ENCODE peak calls at places on chromosomes 2 and 18, in six cellular contexts. One of them, this sample, is unnamed.

GRCh38 chr18:63974991-63975390 is 5.1 kb downstream of the SERPINB8 start:
- DNase-seq in stomach: no peak
- DNase-seq in NCI-H187: no peak
- DNase-seq in progenitor cell of endocrine pancreas: no peak
- DNase-seq in activated CD4-positive, alpha-beta T cell treated with anti-CD3 and anti-CD28 coated beads, Interleukin-2, amount 50 U/mL, for 4 hours: peak; percentile 12
- DNase-seq in T-helper 2 cell: no peak
- DNase-seq in this sample: peak; percentile 17

GRCh38 chr2:38747007-38747424 is 4.1 kb downstream of the SRSF7 start:
- DNase-seq in NCI-H187: no peak
- DNase-seq in T-helper 2 cell: no peak
- DNase-seq in stomach: no peak
- DNase-seq in progenitor cell of endocrine pancreas: no peak
- DNase-seq in activated CD4-positive, alpha-beta T cell treated with anti-CD3 and anti-CD28 coated beads, Interleukin-2, amount 50 U/mL, for 4 hours: no peak
- DNase-seq in this sample: no peak

GRCh38 chr2:234673961-234674759 is 177.3 kb upstream of the ARL4C start:
- DNase-seq in T-helper 2 cell: no peak
- DNase-seq in progenitor cell of endocrine pancreas: no peak
- DNase-seq in activated CD4-positive, alpha-beta T cell treated with anti-CD3 and anti-CD28 coated beads, Interleukin-2, amount 50 U/mL, for 4 hours: no peak
- DNase-seq in NCI-H187: no peak
- DNase-seq in stomach: no peak
- DNase-seq in this sample: no peak

GRCh38 chr2:74104839-74105238 is 42.9 kb downstream of the BOLA3 start:
- DNase-seq in activated CD4-positive, alpha-beta T cell treated with anti-CD3 and anti-CD28 coated beads, Interleukin-2, amount 50 U/mL, for 4 hours: no peak
- DNase-seq in progenitor cell of endocrine pancreas: no peak
- DNase-seq in NCI-H187: no peak
- DNase-seq in stomach: no peak
- DNase-seq in T-helper 2 cell: no peak
- DNase-seq in this sample: no peak

GRCh38 chr18:58998421-58999203 is 133.9 kb downstream of the ZNF532 start:
- DNase-seq in activated CD4-positive, alpha-beta T cell treated with anti-CD3 and anti-CD28 coated beads, Interleukin-2, amount 50 U/mL, for 4 hours: no peak
- DNase-seq in stomach: no peak
- DNase-seq in NCI-H187: no peak
- DNase-seq in progenitor cell of endocrine pancreas: no peak
- DNase-seq in T-helper 2 cell: no peak
- DNase-seq in this sample: no peak

GRCh38 chr2:20916604-20917286 is 93.8 kb upstream of the LDAH start:
- DNase-seq in activated CD4-positive, alpha-beta T cell treated with anti-CD3 and anti-CD28 coated beads, Interleukin-2, amount 50 U/mL, for 4 hours: no peak
- DNase-seq in NCI-H187: no peak
- DNase-seq in progenitor cell of endocrine pancreas: no peak
- DNase-seq in T-helper 2 cell: no peak
- DNase-seq in stomach: no peak
- DNase-seq in this sample: no peak

GRCh38 chr2:27593240-27593639 is 10.4 kb downstream of the ZNF512 start:
- DNase-seq in T-helper 2 cell: no peak
- DNase-seq in progenitor cell of endocrine pancreas: no peak
- DNase-seq in NCI-H187: no peak
- DNase-seq in stomach: no peak
- DNase-seq in activated CD4-positive, alpha-beta T cell treated with anti-CD3 and anti-CD28 coated beads, Interleukin-2, amount 50 U/mL, for 4 hours: no peak
- DNase-seq in this sample: no peak

GRCh38 chr2:124877065-124877671 is 852.1 kb downstream of the CNTNAP5 start:
- DNase-seq in T-helper 2 cell: no peak
- DNase-seq in progenitor cell of endocrine pancreas: no peak
- DNase-seq in stomach: no peak
- DNase-seq in NCI-H187: no peak
- DNase-seq in activated CD4-positive, alpha-beta T cell treated with anti-CD3 and anti-CD28 coated beads, Interleukin-2, amount 50 U/mL, for 4 hours: no peak
- DNase-seq in this sample: no peak

GRCh38 chr2:196618661-196619060 is 20.9 kb upstream of the CCDC150 start:
- DNase-seq in NCI-H187: no peak
- DNase-seq in T-helper 2 cell: no peak
- DNase-seq in activated CD4-positive, alpha-beta T cell treated with anti-CD3 and anti-CD28 coated beads, Interleukin-2, amount 50 U/mL, for 4 hours: no peak
- DNase-seq in stomach: no peak
- DNase-seq in progenitor cell of endocrine pancreas: no peak
- DNase-seq in this sample: no peak

GRCh38 chr2:6526093-6526824 is 339.4 kb downstream of the CMPK2 start:
- DNase-seq in T-helper 2 cell: no peak
- DNase-seq in stomach: peak; percentile 27
- DNase-seq in NCI-H187: peak; percentile 68
- DNase-seq in progenitor cell of endocrine pancreas: peak; percentile 39
- DNase-seq in activated CD4-positive, alpha-beta T cell treated with anti-CD3 and anti-CD28 coated beads, Interleukin-2, amount 50 U/mL, for 4 hours: no peak
- DNase-seq in this sample: no peak

GRCh38 chr2:26927221-26927620 is 43.2 kb upstream of the MAPRE3 start:
- DNase-seq in NCI-H187: no peak
- DNase-seq in progenitor cell of endocrine pancreas: no peak
- DNase-seq in T-helper 2 cell: no peak
- DNase-seq in activated CD4-positive, alpha-beta T cell treated with anti-CD3 and anti-CD28 coated beads, Interleukin-2, amount 50 U/mL, for 4 hours: no peak
- DNase-seq in stomach: no peak
- DNase-seq in this sample: no peak

GRCh38 chr2:156057647-156058046 is 274.9 kb downstream of the NR4A2 start:
- DNase-seq in activated CD4-positive, alpha-beta T cell treated with anti-CD3 and anti-CD28 coated beads, Interleukin-2, amount 50 U/mL, for 4 hours: no peak
- DNase-seq in stomach: no peak
- DNase-seq in progenitor cell of endocrine pancreas: no peak
- DNase-seq in T-helper 2 cell: no peak
- DNase-seq in NCI-H187: no peak
- DNase-seq in this sample: no peak

GRCh38 chr2:30226144-30227032 is 4.9 kb upstream of the LBH start:
- DNase-seq in NCI-H187: no peak
- DNase-seq in T-helper 2 cell: peak; percentile 48
- DNase-seq in stomach: no peak
- DNase-seq in progenitor cell of endocrine pancreas: no peak
- DNase-seq in activated CD4-positive, alpha-beta T cell treated with anti-CD3 and anti-CD28 coated beads, Interleukin-2, amount 50 U/mL, for 4 hours: no peak
- DNase-seq in this sample: no peak

GRCh38 chr2:167579826-167580225 is 667.6 kb downstream of the STK39 start:
- DNase-seq in progenitor cell of endocrine pancreas: no peak
- DNase-seq in stomach: no peak
- DNase-seq in T-helper 2 cell: no peak
- DNase-seq in NCI-H187: no peak
- DNase-seq in activated CD4-positive, alpha-beta T cell treated with anti-CD3 and anti-CD28 coated beads, Interleukin-2, amount 50 U/mL, for 4 hours: no peak
- DNase-seq in this sample: no peak

GRCh38 chr2:5538717-5539116 is 153.5 kb upstream of the SOX11 start:
- DNase-seq in stomach: no peak
- DNase-seq in T-helper 2 cell: no peak
- DNase-seq in activated CD4-positive, alpha-beta T cell treated with anti-CD3 and anti-CD28 coated beads, Interleukin-2, amount 50 U/mL, for 4 hours: no peak
- DNase-seq in NCI-H187: no peak
- DNase-seq in progenitor cell of endocrine pancreas: no peak
- DNase-seq in this sample: no peak

GRCh38 chr18:50662177-50662576 is 102.3 kb downstream of the MAPK4 start:
- DNase-seq in T-helper 2 cell: no peak
- DNase-seq in progenitor cell of endocrine pancreas: no peak
- DNase-seq in stomach: no peak
- DNase-seq in activated CD4-positive, alpha-beta T cell treated with anti-CD3 and anti-CD28 coated beads, Interleukin-2, amount 50 U/mL, for 4 hours: no peak
- DNase-seq in NCI-H187: peak; percentile 27
- DNase-seq in this sample: no peak

GRCh38 chr2:159075726-159076125 is 107.3 kb downstream of the TANC1 start:
- DNase-seq in activated CD4-positive, alpha-beta T cell treated with anti-CD3 and anti-CD28 coated beads, Interleukin-2, amount 50 U/mL, for 4 hours: no peak
- DNase-seq in stomach: no peak
- DNase-seq in progenitor cell of endocrine pancreas: no peak
- DNase-seq in NCI-H187: no peak
- DNase-seq in T-helper 2 cell: no peak
- DNase-seq in this sample: no peak

GRCh38 chr18:35024965-35025364 is 16.2 kb upstream of the MAPRE2 start:
- DNase-seq in progenitor cell of endocrine pancreas: no peak
- DNase-seq in T-helper 2 cell: no peak
- DNase-seq in NCI-H187: no peak
- DNase-seq in activated CD4-positive, alpha-beta T cell treated with anti-CD3 and anti-CD28 coated beads, Interleukin-2, amount 50 U/mL, for 4 hours: no peak
- DNase-seq in stomach: peak; percentile 81
- DNase-seq in this sample: no peak

GRCh38 chr2:127082974-127083373 is 24.0 kb downstream of the BIN1 start:
- DNase-seq in progenitor cell of endocrine pancreas: no peak
- DNase-seq in T-helper 2 cell: no peak
- DNase-seq in stomach: no peak
- DNase-seq in activated CD4-positive, alpha-beta T cell treated with anti-CD3 and anti-CD28 coated beads, Interleukin-2, amount 50 U/mL, for 4 hours: no peak
- DNase-seq in NCI-H187: no peak
- DNase-seq in this sample: no peak

GRCh38 chr2:44301111-44301510 is 25.8 kb downstream of the SLC3A1 start:
- DNase-seq in stomach: no peak
- DNase-seq in activated CD4-positive, alpha-beta T cell treated with anti-CD3 and anti-CD28 coated beads, Interleukin-2, amount 50 U/mL, for 4 hours: no peak
- DNase-seq in NCI-H187: no peak
- DNase-seq in progenitor cell of endocrine pancreas: no peak
- DNase-seq in T-helper 2 cell: no peak
- DNase-seq in this sample: no peak

GRCh38 chr2:46181306-46181705 is 115.9 kb upstream of the EPAS1 start:
- DNase-seq in activated CD4-positive, alpha-beta T cell treated with anti-CD3 and anti-CD28 coated beads, Interleukin-2, amount 50 U/mL, for 4 hours: no peak
- DNase-seq in stomach: no peak
- DNase-seq in T-helper 2 cell: no peak
- DNase-seq in NCI-H187: no peak
- DNase-seq in progenitor cell of endocrine pancreas: no peak
- DNase-seq in this sample: no peak

GRCh38 chr18:5073026-5073944 is 123.8 kb downstream of the AKAIN1 start:
- DNase-seq in activated CD4-positive, alpha-beta T cell treated with anti-CD3 and anti-CD28 coated beads, Interleukin-2, amount 50 U/mL, for 4 hours: peak; percentile 11
- DNase-seq in progenitor cell of endocrine pancreas: no peak
- DNase-seq in T-helper 2 cell: no peak
- DNase-seq in stomach: no peak
- DNase-seq in NCI-H187: no peak
- DNase-seq in this sample: no peak

GRCh38 chr18:7492385-7492784 is 74.7 kb upstream of the PTPRM start:
- DNase-seq in activated CD4-positive, alpha-beta T cell treated with anti-CD3 and anti-CD28 coated beads, Interleukin-2, amount 50 U/mL, for 4 hours: no peak
- DNase-seq in NCI-H187: no peak
- DNase-seq in stomach: no peak
- DNase-seq in progenitor cell of endocrine pancreas: no peak
- DNase-seq in T-helper 2 cell: no peak
- DNase-seq in this sample: no peak

GRCh38 chr2:157055660-157056199 is 201.8 kb upstream of the GALNT5 start:
- DNase-seq in T-helper 2 cell: no peak
- DNase-seq in activated CD4-positive, alpha-beta T cell treated with anti-CD3 and anti-CD28 coated beads, Interleukin-2, amount 50 U/mL, for 4 hours: no peak
- DNase-seq in stomach: no peak
- DNase-seq in NCI-H187: no peak
- DNase-seq in progenitor cell of endocrine pancreas: no peak
- DNase-seq in this sample: no peak

GRCh38 chr2:620456-621302 is 56.5 kb downstream of the TMEM18 start:
- DNase-seq in T-helper 2 cell: no peak
- DNase-seq in activated CD4-positive, alpha-beta T cell treated with anti-CD3 and anti-CD28 coated beads, Interleukin-2, amount 50 U/mL, for 4 hours: no peak
- DNase-seq in stomach: no peak
- DNase-seq in progenitor cell of endocrine pancreas: no peak
- DNase-seq in NCI-H187: no peak
- DNase-seq in this sample: no peak

GRCh38 chr2:240351826-240352426 is 83.5 kb upstream of the GPC1 start:
- DNase-seq in activated CD4-positive, alpha-beta T cell treated with anti-CD3 and anti-CD28 coated beads, Interleukin-2, amount 50 U/mL, for 4 hours: no peak
- DNase-seq in stomach: no peak
- DNase-seq in progenitor cell of endocrine pancreas: no peak
- DNase-seq in T-helper 2 cell: no peak
- DNase-seq in NCI-H187: peak; percentile 62
- DNase-seq in this sample: no peak

GRCh38 chr18:63970803-63971191 is 916 bp downstream of the SERPINB8 start:
- DNase-seq in stomach: no peak
- DNase-seq in NCI-H187: no peak
- DNase-seq in progenitor cell of endocrine pancreas: peak; percentile 39
- DNase-seq in activated CD4-positive, alpha-beta T cell treated with anti-CD3 and anti-CD28 coated beads, Interleukin-2, amount 50 U/mL, for 4 hours: no peak
- DNase-seq in T-helper 2 cell: no peak
- DNase-seq in this sample: no peak

GRCh38 chr2:213848631-213849030 is 562.2 kb upstream of the VWC2L start:
- DNase-seq in T-helper 2 cell: no peak
- DNase-seq in NCI-H187: no peak
- DNase-seq in stomach: no peak
- DNase-seq in activated CD4-positive, alpha-beta T cell treated with anti-CD3 and anti-CD28 coated beads, Interleukin-2, amount 50 U/mL, for 4 hours: no peak
- DNase-seq in progenitor cell of endocrine pancreas: no peak
- DNase-seq in this sample: no peak

GRCh38 chr2:101153811-101154210 is 2.6 kb upstream of the TBC1D8 start:
- DNase-seq in progenitor cell of endocrine pancreas: no peak
- DNase-seq in stomach: no peak
- DNase-seq in activated CD4-positive, alpha-beta T cell treated with anti-CD3 and anti-CD28 coated beads, Interleukin-2, amount 50 U/mL, for 4 hours: no peak
- DNase-seq in NCI-H187: no peak
- DNase-seq in T-helper 2 cell: no peak
- DNase-seq in this sample: no peak

GRCh38 chr18:48947583-48947982 is 3.2 kb downstream of the SMAD7 start:
- DNase-seq in progenitor cell of endocrine pancreas: no peak
- DNase-seq in NCI-H187: no peak
- DNase-seq in activated CD4-positive, alpha-beta T cell treated with anti-CD3 and anti-CD28 coated beads, Interleukin-2, amount 50 U/mL, for 4 hours: no peak
- DNase-seq in T-helper 2 cell: no peak
- DNase-seq in stomach: peak; percentile 48
- DNase-seq in this sample: no peak

GRCh38 chr2:98807221-98807620 is 76.3 kb upstream of the MGAT4A start:
- DNase-seq in T-helper 2 cell: peak; percentile 12
- DNase-seq in progenitor cell of endocrine pancreas: no peak
- DNase-seq in activated CD4-positive, alpha-beta T cell treated with anti-CD3 and anti-CD28 coated beads, Interleukin-2, amount 50 U/mL, for 4 hours: peak; percentile 7
- DNase-seq in stomach: no peak
- DNase-seq in NCI-H187: no peak
- DNase-seq in this sample: no peak

GRCh38 chr2:152320814-152321213 is 14.2 kb upstream of the FMNL2 start:
- DNase-seq in T-helper 2 cell: no peak
- DNase-seq in progenitor cell of endocrine pancreas: no peak
- DNase-seq in activated CD4-positive, alpha-beta T cell treated with anti-CD3 and anti-CD28 coated beads, Interleukin-2, amount 50 U/mL, for 4 hours: no peak
- DNase-seq in stomach: no peak
- DNase-seq in NCI-H187: no peak
- DNase-seq in this sample: no peak

GRCh38 chr18:55858661-55859111 is 270.7 kb upstream of the TCF4 start:
- DNase-seq in T-helper 2 cell: no peak
- DNase-seq in activated CD4-positive, alpha-beta T cell treated with anti-CD3 and anti-CD28 coated beads, Interleukin-2, amount 50 U/mL, for 4 hours: no peak
- DNase-seq in stomach: no peak
- DNase-seq in progenitor cell of endocrine pancreas: no peak
- DNase-seq in NCI-H187: no peak
- DNase-seq in this sample: no peak

GRCh38 chr2:165434865-165435500 is 34.5 kb upstream of the CSRNP3 start:
- DNase-seq in stomach: no peak
- DNase-seq in progenitor cell of endocrine pancreas: no peak
- DNase-seq in T-helper 2 cell: no peak
- DNase-seq in NCI-H187: peak; percentile 1
- DNase-seq in activated CD4-positive, alpha-beta T cell treated with anti-CD3 and anti-CD28 coated beads, Interleukin-2, amount 50 U/mL, for 4 hours: no peak
- DNase-seq in this sample: no peak

This sample was measured in CD8-positive, alpha-beta T cell.